ENCODE peak calls at places on chromosome 15, in seven cellular contexts. O is SK-MEL-5, F is Peyer's patch, K is substantia nigra, U is fibroblast of lung, W is dermis microvascular lymphatic vessel endothelial cell, L is HCEC 1CT. D is an unnamed sample.
A peak's percentile ranks its signal among the peaks of the same experiment; 100 is the strongest.

GRCh38 chr15:40493089-40493840 is 22.5 kb downstream of the CHST14 start:
- DNase-seq in F (no peak), L (peak; percentile 26), K (no peak), O (no peak), U (no peak), W (no peak), D (no peak)

GRCh38 chr15:93058904-93059427 is 30.0 kb downstream of the RGMA start:
- DNase-seq in L (no peak), F (no peak), O (no peak), K (no peak), U (no peak), W (no peak), D (no peak)

GRCh38 chr15:44706946-44707636 is 4.0 kb downstream of the PATL2 start:
- DNase-seq in F (peak; percentile 80), U (no peak), O (no peak), W (no peak), K (no peak), L (no peak), D (no peak)

GRCh38 chr15:72536506-72536905 is 62.4 kb downstream of the ARIH1 start:
- DNase-seq in K (no peak), U (no peak), W (no peak), F (no peak), O (no peak), L (no peak), D (no peak)

GRCh38 chr15:38201714-38202113 is 50.9 kb upstream of the SPRED1 start:
- DNase-seq in O (peak; percentile 47), L (no peak), F (no peak), U (no peak), W (peak; percentile 39), K (no peak), D (no peak)

GRCh38 chr15:41892621-41893421 is 1.0 kb downstream of the SPTBN5 start:
- DNase-seq in F (peak; percentile 71), O (no peak), W (no peak), K (no peak), L (no peak), U (no peak), D (no peak)

GRCh38 chr15:25892126-25892525 is 29.0 kb upstream of the ATP10A start:
- DNase-seq in W (no peak), K (no peak), L (no peak), O (no peak), F (no peak), U (no peak), D (no peak)

GRCh38 chr15:93073465-93073952 is 15.5 kb downstream of the RGMA start:
- DNase-seq in U (no peak), O (no peak), W (no peak), L (no peak), K (no peak), F (no peak), D (no peak)

GRCh38 chr15:70618929-70619328 is 144.4 kb downstream of the UACA start:
- DNase-seq in L (no peak), K (no peak), O (no peak), W (no peak), U (no peak), F (no peak), D (no peak)

GRCh38 chr15:33675246-33675645 is 293.1 kb upstream of the CHRM5 start:
- DNase-seq in L (peak; percentile 8), F (no peak), W (peak; percentile 11), U (peak; percentile 32), K (no peak), O (peak; percentile 73), D (no peak)

GRCh38 chr15:68431792-68432401 is at the start of gene ITGA11:
- DNase-seq in F (peak; percentile 68), U (peak; percentile 39), O (no peak), K (no peak), L (no peak), W (peak; percentile 23), D (no peak)

GRCh38 chr15:48974865-48975264 is 11.1 kb upstream of the SHC4 start:
- DNase-seq in O (peak; percentile 67), U (no peak), L (no peak), F (no peak), W (no peak), K (peak; percentile 11), D (peak; percentile 4)

GRCh38 chr15:92979011-92979701 is 79.0 kb downstream of the CHD2 start:
- DNase-seq in O (no peak), W (no peak), U (peak; percentile 12), L (peak; percentile 10), F (no peak), K (no peak), D (no peak)

GRCh38 chr15:100995471-100996430 is 76.6 kb downstream of the LRRK1 start:
- DNase-seq in W (no peak), K (no peak), F (no peak), O (no peak), U (no peak), L (no peak), D (no peak)

GRCh38 chr15:74269362-74270035 is 33.4 kb downstream of the CCDC33 start:
- DNase-seq in W (no peak), U (no peak), L (no peak), O (no peak), F (no peak), K (no peak), D (no peak)

GRCh38 chr15:51342249-51342999 is 969 bp downstream of the GLDN start:
- DNase-seq in O (no peak), W (no peak), F (no peak), U (no peak), L (no peak), K (no peak), D (no peak)

GRCh38 chr15:88769161-88769971 is 33.9 kb upstream of the ACAN start:
- DNase-seq in U (no peak), O (peak; percentile 81), W (no peak), K (peak; percentile 1), F (no peak), L (no peak), D (peak; percentile 5)

GRCh38 chr15:27704939-27705514 is 394.1 kb downstream of the OCA2 start:
- DNase-seq in U (no peak), K (no peak), W (no peak), F (no peak), O (no peak), L (no peak), D (peak; percentile 60)

GRCh38 chr15:99731336-99732267 is 1.6 kb downstream of the LYSMD4 start:
- DNase-seq in W (no peak), K (no peak), O (no peak), U (no peak), F (peak; percentile 60), L (no peak), D (no peak)

GRCh38 chr15:36887214-36888017 is 212.9 kb downstream of the MEIS2 start:
- DNase-seq in U (no peak), K (no peak), W (no peak), F (no peak), L (no peak), O (no peak), D (no peak)

GRCh38 chr15:73146419-73146818 is 94.2 kb downstream of the NEO1 start:
- DNase-seq in K (no peak), U (no peak), W (no peak), L (no peak), F (no peak), O (no peak), D (no peak)

GRCh38 chr15:95016511-95017219 is 785.3 kb downstream of the MCTP2 start:
- DNase-seq in F (no peak), W (no peak), K (no peak), L (peak; percentile 35), O (no peak), U (peak; percentile 80), D (no peak)

GRCh38 chr15:77650285-77650684 is 17.6 kb upstream of the LINGO1 start:
- DNase-seq in U (no peak), O (peak; percentile 51), W (no peak), L (peak; percentile 17), K (no peak), F (no peak), D (no peak)

GRCh38 chr15:95132774-95133173 is 901.4 kb downstream of the MCTP2 start:
- DNase-seq in F (no peak), O (no peak), W (no peak), U (peak; percentile 56), K (no peak), L (peak; percentile 97), D (no peak)

GRCh38 chr15:75112848-75113492 is 88.7 kb upstream of the C15orf39 start:
- DNase-seq in U (no peak), F (no peak), O (no peak), K (no peak), W (no peak), L (no peak), D (no peak)

GRCh38 chr15:66076591-66077319 is 176.8 kb downstream of the MEGF11 start:
- DNase-seq in U (no peak), F (no peak), O (no peak), L (no peak), K (no peak), W (no peak), D (no peak)

GRCh38 chr15:95327661-95328060 is 1002.8 kb upstream of the NR2F2 start:
- DNase-seq in W (peak; percentile 62), O (no peak), F (no peak), L (no peak), K (no peak), U (no peak), D (no peak)

GRCh38 chr15:90956551-90957104 is 1.9 kb downstream of the RCCD1 start:
- DNase-seq in K (peak; percentile 53), W (peak; percentile 43), F (peak; percentile 84), U (peak; percentile 71), L (peak; percentile 46), O (peak; percentile 44), D (peak; percentile 70)

GRCh38 chr15:79994651-79995050 is 23.7 kb upstream of the BCL2A1 start:
- DNase-seq in W (no peak), K (no peak), L (peak; percentile 34), U (no peak), O (no peak), F (no peak), D (no peak)

GRCh38 chr15:70342554-70343548 is 245.1 kb upstream of the TLE3 start:
- DNase-seq in K (no peak), U (no peak), L (no peak), W (no peak), O (no peak), F (no peak), D (no peak)

GRCh38 chr15:26294062-26294689 is 431.0 kb upstream of the ATP10A start:
- DNase-seq in W (no peak), F (no peak), L (no peak), O (peak; percentile 56), K (no peak), U (no peak), D (no peak)

GRCh38 chr15:62816342-62817059 is 226.0 kb upstream of the TPM1 start:
- DNase-seq in F (no peak), L (no peak), O (no peak), U (no peak), K (no peak), W (no peak), D (no peak)

GRCh38 chr15:70518201-70519003 is 245.0 kb downstream of the UACA start:
- DNase-seq in L (no peak), F (no peak), O (no peak), K (no peak), U (no peak), W (no peak), D (no peak)

GRCh38 chr15:91183630-91184029 is 83.6 kb downstream of the SV2B start:
- DNase-seq in W (no peak), F (no peak), L (no peak), U (no peak), K (no peak), O (no peak), D (no peak)

GRCh38 chr15:56524915-56525314 is 60.0 kb upstream of the MNS1 start:
- DNase-seq in F (no peak), L (peak; percentile 81), K (no peak), W (no peak), O (no peak), U (peak; percentile 63), D (no peak)

GRCh38 chr15:64162478-64162868 is 349 bp downstream of the PPIB start:
- DNase-seq in F (peak; percentile 52), K (no peak), L (no peak), O (no peak), U (no peak), W (no peak), D (no peak)

GRCh38 chr15:50280271-50280670 is 14.7 kb upstream of the HDC start:
- DNase-seq in F (no peak), L (no peak), K (no peak), W (no peak), O (no peak), U (no peak), D (no peak)

GRCh38 chr15:29132110-29132420 is 137.6 kb downstream of the NSMCE3 start:
- DNase-seq in F (peak; percentile 31), L (no peak), W (no peak), O (no peak), K (no peak), U (no peak), D (no peak)